ENCODE peak calls at places on chromosomes 11 and 22, in five cellular contexts. A is breast epithelium, J is SK-N-SH, Z is right atrium auricular region, U is fibroblast of lung. W is an unnamed sample.

GRCh38 chr22:39923689-39924088 is 22.8 kb downstream of the GRAP2 start:
- DNase-seq in A (no peak), J (no peak), Z (no peak), U (no peak), W (no peak)

GRCh38 chr11:28228196-28228595 is 120.0 kb downstream of the METTL15 start:
- DNase-seq in A (no peak), J (no peak), Z (no peak), U (peak), W (peak)

GRCh38 chr11:14054708-14055107 is 92.2 kb downstream of the SPON1 start:
- DNase-seq in A (peak), J (no peak), Z (no peak), U (peak), W (peak)

GRCh38 chr11:15577519-15577918 is 462.8 kb downstream of the INSC start:
- DNase-seq in A (no peak), J (no peak), Z (no peak), U (no peak), W (no peak)

GRCh38 chr11:66591175-66591574 is 1.7 kb downstream of the CCDC87 start:
- DNase-seq in A (no peak), J (no peak), Z (no peak), U (no peak), W (no peak)

GRCh38 chr22:48829908-48830307 is 997.8 kb downstream of the BRD1 start:
- DNase-seq in A (no peak), J (no peak), Z (no peak), U (no peak), W (no peak)

GRCh38 chr11:1111545-1112212 is 37.0 kb downstream of the MUC2 start:
- DNase-seq in A (no peak), J (no peak), Z (no peak), U (no peak), W (no peak)

GRCh38 chr11:72578051-72578450 is 96.2 kb downstream of the PDE2A start:
- DNase-seq in A (no peak), J (no peak), Z (no peak), U (no peak), W (no peak)

GRCh38 chr11:89495951-89496350 is 4.8 kb upstream of the NOX4 start:
- DNase-seq in A (no peak), J (no peak), Z (peak), U (peak), W (peak)

GRCh38 chr11:86551286-86551685 is 121.1 kb downstream of the ME3 start:
- DNase-seq in A (no peak), J (no peak), Z (no peak), U (peak), W (peak)

GRCh38 chr11:124746621-124747243 is 5.3 kb downstream of the VSIG2 start:
- DNase-seq in A (peak), J (peak), Z (peak), U (peak), W (peak)

GRCh38 chr11:47516155-47516554 is 36.8 kb downstream of the CELF1 start:
- DNase-seq in A (no peak), J (no peak), Z (no peak), U (no peak), W (no peak)

GRCh38 chr22:39179841-39180335 is 27.4 kb upstream of the CBX7 start:
- DNase-seq in A (no peak), J (no peak), Z (no peak), U (no peak), W (no peak)

GRCh38 chr11:107704432-107704831 is 7.4 kb downstream of the SLN start:
- DNase-seq in A (no peak), J (no peak), Z (no peak), U (no peak), W (peak)

GRCh38 chr22:26479792-26480610 is 3.6 kb downstream of the HPS4 start:
- DNase-seq in A (no peak), J (no peak), Z (no peak), U (no peak), W (no peak)

GRCh38 chr22:44205713-44206645 is 25.3 kb downstream of the PARVG start:
- DNase-seq in A (no peak), J (peak), Z (no peak), U (no peak), W (no peak)

GRCh38 chr11:25910090-25910489 is 421.8 kb upstream of the ANO3 start:
- DNase-seq in A (no peak), J (no peak), Z (no peak), U (peak), W (peak)

GRCh38 chr11:130636672-130637463 is 188.4 kb downstream of the ADAMTS15 start:
- DNase-seq in A (peak), J (no peak), Z (no peak), U (peak), W (peak)

GRCh38 chr11:95703059-95703458 is 86.5 kb downstream of the FAM76B start:
- DNase-seq in A (no peak), J (no peak), Z (no peak), U (no peak), W (no peak)

GRCh38 chr11:5596611-5597201 is at the start of gene TRIM6:
- DNase-seq in A (peak), J (no peak), Z (peak), U (peak), W (peak)

GRCh38 chr11:126083829-126084607 is 21.4 kb upstream of the CDON start:
- DNase-seq in A (no peak), J (peak), Z (no peak), U (no peak), W (no peak)

GRCh38 chr11:44763111-44763820 is 36.5 kb downstream of the TSPAN18 start:
- DNase-seq in A (no peak), J (no peak), Z (peak), U (no peak), W (no peak)

GRCh38 chr11:8309862-8310261 is 46.2 kb upstream of the LMO1 start:
- DNase-seq in A (no peak), J (peak), Z (no peak), U (no peak), W (no peak)

GRCh38 chr22:24099661-24100060 is 81.6 kb upstream of the SUSD2 start:
- DNase-seq in A (no peak), J (no peak), Z (no peak), U (no peak), W (no peak)

GRCh38 chr11:27524155-27524554 is 17.6 kb upstream of the LIN7C start:
- DNase-seq in A (no peak), J (peak), Z (no peak), U (peak), W (peak)

GRCh38 chr11:86999859-87000753 is 37.6 kb upstream of the TMEM135 start:
- DNase-seq in A (peak), J (peak), Z (no peak), U (no peak), W (no peak)

GRCh38 chr11:86784247-86784681 is 16.1 kb upstream of the PRSS23 start:
- DNase-seq in A (no peak), J (no peak), Z (no peak), U (peak), W (peak)

GRCh38 chr22:44667829-44668189 is 34.2 kb upstream of the PRR5 start:
- DNase-seq in A (no peak), J (no peak), Z (no peak), U (no peak), W (no peak)

GRCh38 chr22:24146190-24146616 is 35.1 kb upstream of the SUSD2 start:
- DNase-seq in A (peak), J (peak), Z (no peak), U (peak), W (peak)

GRCh38 chr22:50148991-50149721 is 21.4 kb upstream of the PANX2 start:
- DNase-seq in A (no peak), J (peak), Z (no peak), U (peak), W (peak)
- TF ChIP-seq CTCF in A (no peak), J (peak), Z (no peak), U (peak), W (peak)

GRCh38 chr11:17208257-17208999 is 642 bp upstream of the PIK3C2A start:
- DNase-seq in A (peak), J (peak), Z (peak), U (peak), W (peak)

GRCh38 chr11:17207317-17208256 is at the start of gene PIK3C2A:
- DNase-seq in A (peak), J (peak), Z (peak), U (peak), W (peak)

GRCh38 chr11:17209939-17210245 is 2.1 kb upstream of the PIK3C2A start:
- DNase-seq in A (no peak), J (no peak), Z (no peak), U (no peak), W (no peak)

GRCh38 chr11:17206448-17206847 is 1.3 kb downstream of the PIK3C2A start:
- DNase-seq in A (no peak), J (no peak), Z (no peak), U (no peak), W (no peak)
- H3K4me3 ChIP-seq in A (peak), J (peak), Z (peak), U (peak), W (peak)

GRCh38 chr11:113161671-113162589 is 152.5 kb upstream of the TTC12 start:
- DNase-seq in A (no peak), J (no peak), Z (no peak), U (no peak), W (no peak)
- TF ChIP-seq CTCF in A (no peak), J (no peak), Z (no peak), U (no peak), W (no peak)

GRCh38 chr11:123562166-123562565 is 92.3 kb downstream of the SCN3B start:
- DNase-seq in A (no peak), J (no peak), Z (no peak), U (no peak), W (no peak)
- H3K4me3 ChIP-seq in A (no peak), J (no peak), Z (no peak), U (no peak), W (no peak)

W was measured in fibroblast of mammary gland.